ENCODE peak calls at places on chromosomes 6 and 20, in four cellular contexts. One of them, this sample, is unnamed.
A peak's percentile ranks its signal among the peaks of the same experiment; 100 is the strongest.

GRCh38 chr6:40325791-40326190 is 261.4 kb downstream of the LRFN2 start:
- DNase-seq in upper lobe of right lung: no peak
- DNase-seq in H9: no peak
- DNase-seq in HCT116: no peak
- DNase-seq in this sample: no peak

GRCh38 chr6:36719126-36719525 is 21.5 kb downstream of the RAB44 start:
- DNase-seq in upper lobe of right lung: peak; percentile 33
- DNase-seq in H9: no peak
- DNase-seq in HCT116: no peak
- DNase-seq in this sample: no peak

GRCh38 chr20:22963581-22963980 is 71.5 kb upstream of the SSTR4 start:
- DNase-seq in HCT116: no peak
- DNase-seq in H9: no peak
- DNase-seq in upper lobe of right lung: no peak
- DNase-seq in this sample: no peak

GRCh38 chr6:110326609-110327008 is 31.5 kb downstream of the METTL24 start:
- DNase-seq in H9: peak; percentile 40
- DNase-seq in HCT116: no peak
- DNase-seq in upper lobe of right lung: no peak
- DNase-seq in this sample: no peak

GRCh38 chr6:133646021-133646682 is 242.8 kb upstream of the TCF21 start:
- DNase-seq in HCT116: no peak
- DNase-seq in upper lobe of right lung: no peak
- DNase-seq in H9: no peak
- DNase-seq in this sample: peak; percentile 84

GRCh38 chr20:20174089-20174835 is 121.9 kb downstream of the CFAP61 start:
- DNase-seq in H9: no peak
- DNase-seq in upper lobe of right lung: no peak
- DNase-seq in HCT116: no peak
- DNase-seq in this sample: no peak

GRCh38 chr6:20341564-20341963 is 60.1 kb upstream of the E2F3 start:
- DNase-seq in H9: no peak
- DNase-seq in HCT116: no peak
- DNase-seq in upper lobe of right lung: no peak
- DNase-seq in this sample: no peak

GRCh38 chr6:85792278-85792677 is 149.6 kb upstream of the SYNCRIP start:
- DNase-seq in H9: no peak
- DNase-seq in upper lobe of right lung: no peak
- DNase-seq in HCT116: no peak
- DNase-seq in this sample: no peak

GRCh38 chr20:35303735-35304431 is 11.7 kb upstream of the FAM83C start:
- DNase-seq in H9: peak; percentile 95
- DNase-seq in upper lobe of right lung: peak; percentile 76
- DNase-seq in HCT116: peak; percentile 82
- DNase-seq in this sample: peak; percentile 74

GRCh38 chr6:6235786-6236185 is 84.7 kb downstream of the F13A1 start:
- DNase-seq in upper lobe of right lung: no peak
- DNase-seq in HCT116: no peak
- DNase-seq in H9: no peak
- DNase-seq in this sample: no peak

GRCh38 chr20:44089987-44090674 is 96.9 kb downstream of the JPH2 start:
- DNase-seq in H9: no peak
- DNase-seq in upper lobe of right lung: no peak
- DNase-seq in HCT116: peak; percentile 61
- DNase-seq in this sample: peak; percentile 70

GRCh38 chr6:146315321-146316254 is 228.0 kb upstream of the RAB32 start:
- DNase-seq in upper lobe of right lung: no peak
- DNase-seq in HCT116: no peak
- DNase-seq in H9: no peak
- DNase-seq in this sample: no peak

GRCh38 chr6:168342626-168343025 is 23.0 kb upstream of the DACT2 start:
- DNase-seq in H9: no peak
- DNase-seq in upper lobe of right lung: no peak
- DNase-seq in HCT116: no peak
- DNase-seq in this sample: no peak

GRCh38 chr6:146851837-146852236 is 253.1 kb downstream of the ADGB start:
- DNase-seq in HCT116: no peak
- DNase-seq in H9: no peak
- DNase-seq in upper lobe of right lung: no peak
- DNase-seq in this sample: peak; percentile 88

GRCh38 chr6:1607557-1608221 is 2.0 kb upstream of the FOXC1 start:
- DNase-seq in upper lobe of right lung: no peak
- DNase-seq in H9: peak; percentile 91
- DNase-seq in HCT116: no peak
- DNase-seq in this sample: no peak

GRCh38 chr6:40956871-40957270 is 82.2 kb downstream of the UNC5CL start:
- DNase-seq in HCT116: no peak
- DNase-seq in upper lobe of right lung: no peak
- DNase-seq in H9: no peak
- DNase-seq in this sample: peak; percentile 35

GRCh38 chr6:25173951-25174474 is 105.2 kb upstream of the CARMIL1 start:
- DNase-seq in upper lobe of right lung: peak; percentile 68
- DNase-seq in HCT116: peak; percentile 70
- DNase-seq in H9: no peak
- DNase-seq in this sample: peak; percentile 93

GRCh38 chr6:36428911-36429310 is 13.7 kb downstream of the PXT1 start:
- DNase-seq in HCT116: no peak
- DNase-seq in upper lobe of right lung: no peak
- DNase-seq in H9: no peak
- DNase-seq in this sample: no peak

GRCh38 chr6:75486850-75487568 is 6.6 kb downstream of the FILIP1 start:
- DNase-seq in HCT116: no peak
- DNase-seq in H9: no peak
- DNase-seq in upper lobe of right lung: no peak
- DNase-seq in this sample: no peak

GRCh38 chr20:25309395-25310267 is 61.7 kb downstream of the PYGB start:
- DNase-seq in H9: no peak
- DNase-seq in HCT116: peak; percentile 65
- DNase-seq in upper lobe of right lung: peak; percentile 75
- DNase-seq in this sample: peak; percentile 92

GRCh38 chr20:1920252-1920651 is 25.0 kb downstream of the SIRPA start:
- DNase-seq in HCT116: no peak
- DNase-seq in H9: no peak
- DNase-seq in upper lobe of right lung: no peak
- DNase-seq in this sample: no peak

GRCh38 chr6:99282479-99283062 is 66.9 kb downstream of the FAXC start:
- DNase-seq in upper lobe of right lung: no peak
- DNase-seq in HCT116: peak; percentile 7
- DNase-seq in H9: no peak
- DNase-seq in this sample: peak; percentile 0

GRCh38 chr6:163341224-163341623 is 73.3 kb upstream of the QKI start:
- DNase-seq in upper lobe of right lung: no peak
- DNase-seq in HCT116: no peak
- DNase-seq in H9: no peak
- DNase-seq in this sample: no peak

GRCh38 chr20:5480824-5481600 is 164.3 kb upstream of the PROKR2 start:
- DNase-seq in H9: no peak
- DNase-seq in HCT116: no peak
- DNase-seq in upper lobe of right lung: no peak
- DNase-seq in this sample: no peak

GRCh38 chr20:53513489-53514298 is 79.9 kb downstream of the ZNF217 start:
- DNase-seq in HCT116: no peak
- DNase-seq in H9: no peak
- DNase-seq in upper lobe of right lung: no peak
- DNase-seq in this sample: no peak

GRCh38 chr20:23637282-23638221 is at the start of gene CST3:
- DNase-seq in HCT116: peak; percentile 68
- DNase-seq in upper lobe of right lung: peak; percentile 96
- DNase-seq in H9: peak; percentile 91
- DNase-seq in this sample: peak; percentile 79

GRCh38 chr20:44776977-44777376 is 31.3 kb downstream of the KCNK15 start:
- DNase-seq in H9: no peak
- DNase-seq in upper lobe of right lung: no peak
- DNase-seq in HCT116: no peak
- DNase-seq in this sample: peak; percentile 4

GRCh38 chr6:3671382-3671781 is 80.1 kb downstream of the PXDC1 start:
- DNase-seq in H9: no peak
- DNase-seq in HCT116: no peak
- DNase-seq in upper lobe of right lung: no peak
- DNase-seq in this sample: no peak

GRCh38 chr6:20198156-20198555 is 14.1 kb downstream of the MBOAT1 start:
- DNase-seq in upper lobe of right lung: no peak
- DNase-seq in H9: no peak
- DNase-seq in HCT116: no peak
- DNase-seq in this sample: no peak

GRCh38 chr20:62603021-62603906 is 39.0 kb upstream of the SLCO4A1 start:
- DNase-seq in upper lobe of right lung: peak; percentile 90
- DNase-seq in H9: no peak
- DNase-seq in HCT116: no peak
- DNase-seq in this sample: peak; percentile 59

GRCh38 chr6:111231078-111231435 is 143.8 kb downstream of the SLC16A10 start:
- DNase-seq in upper lobe of right lung: no peak
- DNase-seq in HCT116: no peak
- DNase-seq in H9: no peak
- DNase-seq in this sample: no peak

GRCh38 chr6:22142931-22143330 is 153.9 kb downstream of the PRL start:
- DNase-seq in upper lobe of right lung: no peak
- DNase-seq in HCT116: no peak
- DNase-seq in H9: no peak
- DNase-seq in this sample: no peak

GRCh38 chr6:166005401-166005845 is 162.2 kb downstream of the TBXT start:
- DNase-seq in upper lobe of right lung: no peak
- DNase-seq in H9: no peak
- DNase-seq in HCT116: no peak
- DNase-seq in this sample: no peak

GRCh38 chr20:33418033-33418432 is 16.7 kb upstream of the CDK5RAP1 start:
- DNase-seq in H9: no peak
- DNase-seq in HCT116: no peak
- DNase-seq in upper lobe of right lung: no peak
- DNase-seq in this sample: no peak

GRCh38 chr6:36976005-36976261 is 10.1 kb downstream of the MTCH1 start:
- DNase-seq in H9: no peak
- DNase-seq in upper lobe of right lung: no peak
- DNase-seq in HCT116: no peak
- DNase-seq in this sample: no peak

GRCh38 chr20:44217342-44218092 is 6.9 kb upstream of the OSER1 start:
- DNase-seq in H9: peak; percentile 82
- DNase-seq in upper lobe of right lung: peak; percentile 82
- DNase-seq in HCT116: peak; percentile 65
- DNase-seq in this sample: peak; percentile 50

GRCh38 chr6:167711784-167712183 is 114.9 kb upstream of the AFDN start:
- DNase-seq in upper lobe of right lung: peak; percentile 23
- DNase-seq in H9: no peak
- DNase-seq in HCT116: no peak
- DNase-seq in this sample: no peak

GRCh38 chr6:17473554-17473953 is 80.2 kb downstream of the CAP2 start:
- DNase-seq in upper lobe of right lung: no peak
- DNase-seq in HCT116: no peak
- DNase-seq in H9: no peak
- DNase-seq in this sample: no peak

GRCh38 chr6:150741633-150742200 is 123.8 kb upstream of the MTHFD1L start:
- DNase-seq in upper lobe of right lung: no peak
- DNase-seq in HCT116: peak; percentile 23
- DNase-seq in H9: no peak
- DNase-seq in this sample: no peak

GRCh38 chr6:150740453-150740852 is 125.0 kb upstream of the MTHFD1L start:
- DNase-seq in HCT116: no peak
- DNase-seq in upper lobe of right lung: no peak
- DNase-seq in H9: no peak
- DNase-seq in this sample: no peak

GRCh38 chr6:150739711-150740349 is 125.7 kb upstream of the MTHFD1L start:
- DNase-seq in HCT116: no peak
- DNase-seq in upper lobe of right lung: no peak
- DNase-seq in H9: no peak
- DNase-seq in this sample: no peak

GRCh38 chr6:150735340-150735851 is 130.1 kb upstream of the MTHFD1L start:
- DNase-seq in HCT116: no peak
- DNase-seq in H9: no peak
- DNase-seq in upper lobe of right lung: no peak
- DNase-seq in this sample: no peak

GRCh38 chr6:150738092-150738625 is 127.3 kb upstream of the MTHFD1L start:
- DNase-seq in H9: no peak
- DNase-seq in HCT116: no peak
- DNase-seq in upper lobe of right lung: no peak
- DNase-seq in this sample: no peak
- TF ChIP-seq CTCF in H9: no peak
- TF ChIP-seq CTCF in HCT116: no peak
- TF ChIP-seq CTCF in upper lobe of right lung: no peak
- TF ChIP-seq CTCF in this sample: no peak

DNA sequence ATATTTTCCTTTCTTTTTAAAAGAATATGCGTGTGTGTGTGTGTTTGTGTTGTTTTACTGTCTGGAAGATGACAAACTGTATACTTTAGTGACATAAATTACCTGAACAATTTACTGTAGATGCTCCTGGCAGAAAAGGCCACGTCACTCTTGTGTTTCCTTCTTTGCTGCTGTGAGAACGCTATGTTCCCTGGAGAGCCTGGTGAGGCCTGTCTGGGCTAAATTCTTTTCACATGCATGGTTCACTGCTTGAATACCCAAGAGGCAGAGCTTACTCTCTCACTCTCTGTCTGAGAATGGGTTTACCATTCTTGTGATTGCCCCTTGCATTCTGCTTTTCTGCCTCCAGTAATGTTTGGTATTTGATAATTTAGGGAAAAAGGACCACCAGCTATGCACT is 64.3 kb downstream of the EDN1 start:
- DNase-seq in upper lobe of right lung: no peak
- DNase-seq in H9: peak; percentile 63
- DNase-seq in HCT116: no peak
- DNase-seq in this sample: no peak
- TF ChIP-seq CTCF in upper lobe of right lung: no peak
- TF ChIP-seq CTCF in H9: no peak
- TF ChIP-seq CTCF in HCT116: no peak
- TF ChIP-seq CTCF in this sample: no peak

GRCh38 chr20:3670511-3670910 is 7.3 kb upstream of the GFRA4 start:
- DNase-seq in H9: peak; percentile 60
- DNase-seq in HCT116: no peak
- DNase-seq in upper lobe of right lung: no peak
- DNase-seq in this sample: no peak
- TF ChIP-seq CTCF in H9: peak; percentile 51
- TF ChIP-seq CTCF in HCT116: no peak
- TF ChIP-seq CTCF in upper lobe of right lung: no peak
- TF ChIP-seq CTCF in this sample: peak; percentile 29

GRCh38 chr6:33173228-33174180 is 18.8 kb downstream of the COL11A2 start:
- DNase-seq in HCT116: no peak
- DNase-seq in upper lobe of right lung: peak; percentile 31
- DNase-seq in H9: no peak
- DNase-seq in this sample: no peak
- TF ChIP-seq CTCF in HCT116: no peak
- TF ChIP-seq CTCF in upper lobe of right lung: no peak
- TF ChIP-seq CTCF in H9: no peak
- TF ChIP-seq CTCF in this sample: no peak

DNA sequence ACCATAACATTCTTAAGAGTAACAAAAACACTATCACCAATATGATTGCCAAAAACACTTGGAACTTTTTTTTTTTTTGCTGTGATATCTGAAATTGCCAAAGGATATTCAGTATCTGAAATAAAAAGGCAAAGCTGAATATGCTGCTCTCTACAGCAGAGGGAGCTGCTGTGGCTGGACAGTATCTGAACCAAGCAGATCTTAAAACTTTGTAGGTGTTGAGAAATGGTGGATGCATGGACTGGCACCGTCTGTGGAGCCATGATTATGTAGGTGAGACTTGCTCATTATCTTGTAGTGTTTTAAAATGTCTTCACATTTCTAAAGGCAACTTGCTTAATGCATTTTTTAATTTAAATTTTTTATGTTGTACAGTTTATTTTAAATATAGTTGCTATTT is 9.2 kb downstream of the PDCD2 start:
- DNase-seq in HCT116: no peak
- DNase-seq in upper lobe of right lung: no peak
- DNase-seq in H9: no peak
- DNase-seq in this sample: peak; percentile 15
- TF ChIP-seq CTCF in HCT116: peak; percentile 35
- TF ChIP-seq CTCF in upper lobe of right lung: no peak
- TF ChIP-seq CTCF in H9: peak; percentile 56
- TF ChIP-seq CTCF in this sample: peak; percentile 67

This sample was measured in HFFc6.